ENCODE peak calls at places on chromosome 3, in five cellular contexts. E is activated T-cell treated with anti-CD3 and anti-CD28 coated beads for 24 hours, V is NCI-H2081, A is T1000, S is HAP-1. X is an unnamed sample.

GRCh38 chr3:58164916-58165821 is 45.6 kb downstream of the DNASE1L3 start:
- DNase-seq in A (no peak), S (no peak), E (no peak), V (peak), X (no peak)

GRCh38 chr3:60948488-60948887 is 302.8 kb downstream of the FHIT start:
- DNase-seq in A (no peak), E (no peak), V (no peak), S (no peak), X (no peak)

GRCh38 chr3:196609343-196609775 is 30.1 kb upstream of the NRROS start:
- DNase-seq in S (peak), V (peak), A (peak), E (peak), X (peak)

GRCh38 chr3:187630421-187630820 is 39.8 kb downstream of the SST start:
- DNase-seq in S (no peak), A (no peak), V (no peak), E (no peak), X (no peak)

GRCh38 chr3:193140381-193140780 is 100.6 kb upstream of the PLAAT1 start:
- DNase-seq in A (no peak), V (no peak), E (no peak), S (no peak), X (no peak)

GRCh38 chr3:46375214-46375613 is 4.5 kb downstream of the CCR5 start:
- DNase-seq in A (no peak), V (no peak), S (no peak), E (no peak), X (no peak)

GRCh38 chr3:186067360-186068242 is 41.3 kb downstream of the ETV5 start:
- DNase-seq in S (no peak), E (no peak), V (no peak), A (no peak), X (no peak)

GRCh38 chr3:185362850-185363661 is at the start of gene MAP3K13:
- DNase-seq in V (peak), S (peak), E (peak), A (no peak), X (peak)

GRCh38 chr3:71119171-71119570 is 464.4 kb downstream of the FOXP1 start:
- DNase-seq in A (no peak), V (no peak), S (no peak), E (no peak), X (no peak)

GRCh38 chr3:4853749-4854140 is 125.5 kb upstream of the BHLHE40 start:
- DNase-seq in V (no peak), S (no peak), A (no peak), E (no peak), X (no peak)

X was measured in Right ventricle myocardium inferior.